ENCODE peak calls at places on chromosomes 1 and 21, in five cellular contexts. T, N, M, A and E are unnamed samples.

GRCh38 chr1:117244971-117245370 is 34.2 kb upstream of the VTCN1 start:
- DNase-seq in T (no peak), N (no peak), M (no peak), A (no peak), E (no peak)

GRCh38 chr1:154501423-154502065 is 475 bp upstream of the TDRD10 start:
- DNase-seq in T (no peak), N (no peak), M (no peak), A (no peak), E (peak)

GRCh38 chr1:107620753-107621152 is 344.2 kb downstream of the VAV3 start:
- DNase-seq in T (no peak), N (no peak), M (no peak), A (no peak), E (no peak)

GRCh38 chr21:36902793-36903192 is 63.7 kb downstream of the HLCS start:
- DNase-seq in T (no peak), N (no peak), M (no peak), A (no peak), E (peak)

GRCh38 chr1:42333662-42334239 is 1.3 kb downstream of the FOXJ3 start:
- DNase-seq in T (no peak), N (no peak), M (no peak), A (peak), E (no peak)

GRCh38 chr21:44547656-44548331 is 3.5 kb downstream of the KRTAP10-2 start:
- DNase-seq in T (no peak), N (no peak), M (no peak), A (no peak), E (no peak)

GRCh38 chr1:229171934-229172333 is 99.0 kb upstream of the RAB4A start:
- DNase-seq in T (no peak), N (no peak), M (no peak), A (no peak), E (peak)

GRCh38 chr1:200162861-200163260 is 135.4 kb downstream of the NR5A2 start:
- DNase-seq in T (no peak), N (no peak), M (no peak), A (no peak), E (no peak)

GRCh38 chr1:6348511-6349191 is 44.9 kb downstream of the ACOT7 start:
- DNase-seq in T (no peak), N (no peak), M (no peak), A (no peak), E (no peak)

GRCh38 chr1:223877804-223878203 is 32.1 kb upstream of the TP53BP2 start:
- DNase-seq in T (no peak), N (no peak), M (no peak), A (no peak), E (no peak)

GRCh38 chr1:223870617-223871574 is 25.1 kb upstream of the TP53BP2 start:
- DNase-seq in T (no peak), N (peak), M (no peak), A (no peak), E (peak)

GRCh38 chr1:223872308-223872878 is 26.6 kb upstream of the TP53BP2 start:
- DNase-seq in T (no peak), N (no peak), M (no peak), A (no peak), E (no peak)

GRCh38 chr1:223876643-223877042 is 30.9 kb upstream of the TP53BP2 start:
- DNase-seq in T (no peak), N (no peak), M (no peak), A (no peak), E (no peak)

DNA sequence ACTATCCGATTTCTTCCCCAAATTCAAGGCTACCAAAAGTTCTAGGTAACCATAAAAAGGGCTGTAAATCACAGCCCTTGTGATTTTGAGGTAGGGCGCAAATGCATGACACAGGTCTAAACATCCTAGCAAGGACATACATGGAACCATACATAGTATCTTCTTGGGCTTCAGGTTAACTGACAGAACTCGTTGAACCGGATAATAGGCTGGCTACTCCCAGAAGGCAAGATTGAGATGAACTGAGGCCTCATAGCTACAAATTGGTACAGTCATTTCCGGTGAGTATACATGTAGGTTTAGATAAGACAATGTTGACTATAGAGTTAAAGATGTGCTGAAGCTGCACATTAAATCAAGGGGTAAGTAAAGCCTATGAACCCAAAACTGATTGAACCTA is 27.3 kb upstream of the TP53BP2 start:
- DNase-seq in T (no peak), N (peak), M (no peak), A (no peak), E (no peak)
- TF ChIP-seq CREB1 in T (no peak), N (no peak), M (no peak), A (no peak), E (no peak)

GRCh38 chr1:217138173-217138838 is 415.1 kb upstream of the ESRRG start:
- DNase-seq in T (no peak), N (no peak), M (no peak), A (no peak), E (peak)

GRCh38 chr1:217136895-217137205 is 413.6 kb upstream of the ESRRG start:
- DNase-seq in T (no peak), N (no peak), M (no peak), A (no peak), E (peak)

GRCh38 chr1:217138839-217139466 is 415.7 kb upstream of the ESRRG start:
- DNase-seq in T (no peak), N (no peak), M (no peak), A (no peak), E (peak)

GRCh38 chr1:217135987-217136894 is 413.0 kb upstream of the ESRRG start:
- DNase-seq in T (no peak), N (no peak), M (no peak), A (no peak), E (peak)

GRCh38 chr1:217137210-217137871 is 414.1 kb upstream of the ESRRG start:
- DNase-seq in T (no peak), N (no peak), M (no peak), A (no peak), E (peak)
- TF ChIP-seq EZH2 in T (no peak), N (no peak), M (peak), A (no peak), E (peak)

DNA sequence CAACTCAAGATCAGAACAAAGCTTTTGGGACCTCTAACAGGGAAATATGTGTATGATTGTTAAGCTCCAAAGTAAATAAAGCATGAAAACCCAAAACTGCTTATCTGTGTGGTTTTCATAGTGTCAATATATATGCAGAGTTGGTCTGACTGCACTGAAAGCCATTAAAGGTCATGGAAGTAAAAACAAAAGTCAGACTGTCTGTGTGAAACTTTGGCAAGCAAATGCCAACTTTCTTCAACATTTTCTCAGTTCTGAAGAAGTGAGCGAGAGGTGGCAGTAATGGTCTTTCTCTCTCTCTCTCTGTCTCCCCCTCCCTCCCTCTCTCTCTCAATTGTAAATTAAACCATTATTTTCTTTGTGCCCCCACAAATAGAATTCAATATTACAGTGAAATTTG is 100.1 kb upstream of the S1PR1 start:
- DNase-seq in T (peak), N (no peak), M (no peak), A (peak), E (peak)
- H2AFZ ChIP-seq in T (no peak), N (peak), M (peak), A (peak), E (peak)

DNA sequence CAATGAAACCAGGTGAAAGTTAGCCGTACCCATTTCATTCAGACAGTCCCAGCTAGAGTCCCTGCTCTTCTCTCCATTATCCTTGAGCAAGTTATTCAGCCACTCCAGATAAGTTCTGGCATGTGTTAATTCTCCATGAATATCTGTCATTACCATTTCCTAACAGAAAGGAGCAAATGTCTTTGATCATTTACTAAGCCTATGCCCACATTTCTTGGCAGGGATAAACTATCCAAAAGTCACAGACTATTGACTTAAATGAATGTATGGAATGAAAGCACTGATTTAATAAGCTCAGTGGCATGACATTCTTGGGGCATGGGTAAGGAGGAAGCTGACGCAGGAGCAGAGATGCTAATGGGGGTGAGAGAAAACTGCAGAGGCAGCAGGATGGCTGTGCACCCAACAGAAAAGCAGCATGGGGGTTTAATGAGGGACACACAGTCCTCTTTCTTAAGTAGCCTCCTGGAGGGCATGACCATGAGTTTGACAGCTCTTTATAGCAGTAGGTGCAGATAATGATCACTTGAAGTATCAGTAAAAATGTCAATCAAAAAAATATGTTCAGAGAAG is 17.6 kb upstream of the DHCR24 start:
- DNase-seq in T (no peak), N (no peak), M (no peak), A (no peak), E (no peak)
- TF ChIP-seq CREB1 in T (no peak), N (no peak), M (no peak), A (no peak), E (no peak)

DNA sequence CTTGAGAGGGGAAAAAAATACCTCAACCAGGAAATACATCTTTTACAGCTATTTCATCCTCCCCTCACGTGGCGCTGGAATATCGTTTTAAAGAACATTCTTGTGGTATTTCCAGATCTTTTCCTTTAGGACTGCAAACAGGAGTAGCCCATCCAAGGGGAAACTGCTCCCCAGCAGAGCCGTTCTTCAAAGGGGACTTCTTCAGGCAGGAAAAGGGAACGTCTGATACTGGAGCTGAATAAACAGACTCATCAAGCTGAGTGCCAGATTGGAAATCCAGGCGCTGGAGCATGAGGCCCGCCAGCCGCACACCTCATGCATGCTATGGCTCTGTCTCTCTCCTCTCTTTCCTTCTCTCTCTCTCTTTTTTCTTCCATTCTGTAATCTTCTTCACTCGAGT is 34.0 kb upstream of the PROX1 start:
- DNase-seq in T (no peak), N (no peak), M (no peak), A (no peak), E (no peak)
- TF ChIP-seq EZH2 in T (no peak), N (no peak), M (no peak), A (no peak), E (no peak)

GRCh38 chr1:9884805-9885204 is 25.3 kb downstream of the CTNNBIP1 start:
- DNase-seq in T (no peak), N (no peak), M (no peak), A (no peak), E (no peak)

GRCh38 chr1:9883585-9884449 is 26.3 kb downstream of the CTNNBIP1 start:
- DNase-seq in T (no peak), N (no peak), M (no peak), A (no peak), E (no peak)

GRCh38 chr1:9882945-9883303 is 27.1 kb downstream of the CTNNBIP1 start:
- DNase-seq in T (no peak), N (no peak), M (no peak), A (no peak), E (no peak)

GRCh38 chr1:9881838-9882249 is 28.2 kb downstream of the CTNNBIP1 start:
- DNase-seq in T (no peak), N (no peak), M (no peak), A (no peak), E (no peak)

GRCh38 chr1:9882296-9882944 is 27.6 kb downstream of the CTNNBIP1 start:
- DNase-seq in T (no peak), N (no peak), M (no peak), A (no peak), E (no peak)
- H2AFZ ChIP-seq in T (no peak), N (no peak), M (no peak), A (no peak), E (no peak)

DNA sequence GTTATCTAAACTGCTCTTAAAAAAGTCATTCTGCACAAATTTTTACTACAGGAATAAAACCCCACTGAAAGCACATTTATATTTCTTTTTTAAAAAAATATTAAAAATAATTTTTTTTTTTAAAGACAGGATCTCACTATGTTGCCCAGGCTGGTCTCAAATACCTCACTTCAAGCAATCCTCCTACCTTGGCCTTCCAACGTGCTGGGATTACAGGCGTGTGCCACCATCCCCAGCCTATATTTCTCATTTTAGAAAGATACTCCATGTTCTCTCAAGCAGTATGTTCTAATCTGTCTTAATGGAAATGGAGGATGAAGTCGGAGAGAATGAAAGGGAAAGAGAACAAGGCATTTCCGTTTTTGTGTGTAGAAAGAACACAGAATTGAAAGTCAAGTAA is 17.1 kb downstream of the USP24 start:
- DNase-seq in T (no peak), N (no peak), M (no peak), A (no peak), E (no peak)
- TF ChIP-seq CREB1 in T (no peak), N (no peak), M (no peak), A (no peak), E (no peak)

DNA sequence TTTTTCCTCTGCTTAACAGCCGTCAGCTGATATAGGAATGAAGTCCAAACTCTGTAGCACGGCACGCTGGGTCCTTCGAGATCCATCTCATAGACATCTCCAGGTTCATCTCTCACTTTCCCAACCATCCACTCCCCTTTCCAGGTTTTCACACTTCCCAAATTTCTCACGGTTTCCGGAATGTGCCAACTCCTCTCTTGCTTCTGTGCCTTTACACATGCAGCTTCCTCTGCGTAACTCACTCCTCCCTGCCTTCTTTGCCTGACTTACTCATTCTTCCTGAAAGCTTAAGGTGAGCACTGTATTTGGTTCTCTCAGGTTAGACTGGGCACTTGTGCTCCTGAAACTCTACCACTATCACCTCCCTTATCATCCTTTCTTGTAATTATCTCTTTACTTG is 168.4 kb downstream of the PCNX2 start:
- DNase-seq in T (no peak), N (no peak), M (no peak), A (no peak), E (no peak)
- TF ChIP-seq EZH2 in T (no peak), N (no peak), M (no peak), A (no peak), E (no peak)

DNA sequence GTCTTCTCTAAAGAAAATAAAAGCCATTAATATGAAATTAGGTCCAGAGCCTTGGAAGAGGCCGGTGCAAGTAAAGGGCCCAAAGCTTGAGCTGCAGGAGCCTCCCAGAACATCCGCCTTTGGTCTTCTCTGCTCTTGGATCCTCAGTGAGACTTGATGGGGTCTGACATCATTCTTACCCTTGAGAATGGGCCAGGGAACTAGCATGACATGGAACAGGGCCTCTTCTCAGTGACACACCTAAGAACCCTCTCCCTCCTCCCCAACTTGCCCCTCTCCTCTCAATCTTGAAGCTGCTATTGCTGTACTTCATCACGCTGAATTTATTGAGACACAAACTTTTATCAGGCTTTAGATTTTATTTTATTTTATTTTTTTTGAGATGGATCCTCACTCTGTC is 40.3 kb upstream of the SRSF10 start:
- DNase-seq in T (no peak), N (no peak), M (no peak), A (no peak), E (no peak)
- H2AFZ ChIP-seq in T (no peak), N (no peak), M (no peak), A (no peak), E (no peak)

GRCh38 chr1:188062456-188062855 is 1233.7 kb downstream of the PLA2G4A start:
- DNase-seq in T (no peak), N (no peak), M (no peak), A (no peak), E (no peak)
- TF ChIP-seq CREB1 in T (no peak), N (no peak), M (no peak), A (no peak), E (no peak)